ENCODE peak calls at places on chromosomes 13 and 19, in nine cellular contexts. L, G, W, B, M, K, E, V and N are unnamed samples.

GRCh38 chr19:407501-408440 is 1.2 kb downstream of the C2CD4C start:
- DNase-seq in M (no peak), E (no peak), G (no peak), B (no peak), V (no peak), W (no peak), L (no peak), K (peak), N (no peak)

GRCh38 chr19:927044-927706 is 1.3 kb downstream of the ARID3A start:
- DNase-seq in G (no peak), K (peak), E (no peak), V (peak), M (peak), L (peak), B (no peak), W (no peak), N (no peak)

GRCh38 chr13:50915562-50915961 is 6.0 kb downstream of the RNASEH2B start:
- DNase-seq in M (no peak), E (no peak), V (no peak), K (no peak), L (no peak), W (no peak), G (no peak), B (no peak), N (peak)

GRCh38 chr19:33883869-33884519 is 87.3 kb downstream of the KCTD15 start:
- DNase-seq in V (no peak), M (peak), B (no peak), W (no peak), L (no peak), G (no peak), K (no peak), E (no peak), N (no peak)

GRCh38 chr19:7529246-7529600 is 6.3 kb upstream of the PNPLA6 start:
- DNase-seq in E (no peak), M (no peak), L (no peak), G (no peak), K (no peak), W (no peak), V (no peak), B (no peak), N (no peak)

GRCh38 chr13:76516013-76516412 is 370.2 kb downstream of the KCTD12 start:
- DNase-seq in M (no peak), B (no peak), V (no peak), E (no peak), K (no peak), G (peak), W (no peak), L (no peak), N (no peak)

GRCh38 chr13:98478134-98479129 is 98.5 kb downstream of the STK24 start:
- DNase-seq in G (peak), M (peak), L (peak), W (peak), E (no peak), V (no peak), K (no peak), B (no peak), N (no peak)

GRCh38 chr13:93144031-93144430 is 82.6 kb upstream of the GPC6 start:
- DNase-seq in B (no peak), M (no peak), W (no peak), K (no peak), L (no peak), E (no peak), V (no peak), G (no peak), N (no peak)

GRCh38 chr13:68048802-68049359 is 818.7 kb upstream of the PCDH9 start:
- DNase-seq in W (no peak), K (no peak), G (no peak), E (no peak), M (no peak), B (no peak), V (no peak), L (no peak), N (no peak)

GRCh38 chr13:32911506-32911905 is 104.7 kb upstream of the KL start:
- DNase-seq in G (peak), V (no peak), E (no peak), L (peak), M (peak), K (no peak), B (no peak), W (no peak), N (peak)

GRCh38 chr13:111625526-111626315 is 305.3 kb downstream of the TEX29 start:
- DNase-seq in V (no peak), E (no peak), L (no peak), G (no peak), W (no peak), B (no peak), M (no peak), K (no peak), N (no peak)

GRCh38 chr13:45537506-45537905 is 72.8 kb downstream of the COG3 start:
- DNase-seq in E (no peak), V (no peak), L (no peak), G (no peak), K (no peak), B (no peak), W (no peak), M (no peak), N (no peak)

GRCh38 chr13:48660356-48661076 is 6.8 kb downstream of the CYSLTR2 start:
- DNase-seq in V (no peak), W (no peak), M (no peak), E (no peak), L (peak), K (no peak), B (no peak), G (no peak), N (no peak)

GRCh38 chr13:50685491-50685890 is 158.0 kb downstream of the DLEU7 start:
- DNase-seq in V (peak), M (peak), L (peak), B (no peak), W (no peak), G (no peak), E (no peak), K (peak), N (no peak)

GRCh38 chr13:34346626-34347025 is 528.7 kb downstream of the RFC3 start:
- DNase-seq in G (peak), K (no peak), M (no peak), L (no peak), V (no peak), E (no peak), B (no peak), W (no peak), N (no peak)

GRCh38 chr13:60981407-60981806 is 434.2 kb downstream of the PCDH20 start:
- DNase-seq in M (no peak), V (no peak), E (no peak), G (no peak), B (no peak), W (no peak), L (no peak), K (no peak), N (no peak)

GRCh38 chr19:48321622-48322591 is 3.4 kb upstream of the EMP3 start:
- DNase-seq in W (peak), L (peak), V (peak), E (peak), K (peak), M (peak), B (peak), G (peak), N (peak)

GRCh38 chr19:45340899-45341453 is 426 bp downstream of the KLC3 start:
- DNase-seq in K (no peak), B (no peak), M (peak), L (no peak), G (no peak), E (no peak), W (no peak), V (no peak), N (peak)

GRCh38 chr13:100213576-100213975 is 124.7 kb downstream of the PCCA start:
- DNase-seq in L (no peak), G (peak), B (no peak), E (no peak), M (no peak), V (no peak), K (no peak), W (no peak), N (no peak)

GRCh38 chr19:2338751-2339643 is 10.5 kb downstream of the SPPL2B start:
- DNase-seq in K (no peak), L (no peak), M (no peak), E (no peak), G (no peak), B (no peak), V (no peak), W (no peak), N (no peak)

GRCh38 chr13:46121033-46121432 is 16.2 kb upstream of the CPB2 start:
- DNase-seq in K (no peak), V (no peak), G (no peak), L (no peak), M (no peak), W (no peak), B (no peak), E (no peak), N (no peak)

GRCh38 chr19:48945415-48945814 is 9.3 kb upstream of the BAX start:
- DNase-seq in K (no peak), E (no peak), W (no peak), M (no peak), V (no peak), L (no peak), G (no peak), B (no peak), N (no peak)

GRCh38 chr19:1370579-1371361 is 12.9 kb upstream of the NDUFS7 start:
- DNase-seq in M (no peak), L (peak), V (no peak), B (no peak), G (no peak), K (no peak), E (no peak), W (no peak), N (no peak)

GRCh38 chr13:102774596-102775375 is 1.2 kb upstream of the TEX30 start:
- DNase-seq in W (no peak), G (no peak), L (no peak), B (no peak), K (no peak), V (no peak), M (no peak), E (no peak), N (no peak)

GRCh38 chr19:7216373-7216902 is 77.8 kb downstream of the INSR start:
- DNase-seq in B (no peak), M (no peak), K (no peak), L (no peak), V (no peak), W (no peak), E (no peak), G (no peak), N (peak)

GRCh38 chr19:2049741-2050348 is 1.2 kb downstream of the MKNK2 start:
- DNase-seq in M (peak), B (no peak), W (peak), L (peak), E (peak), G (peak), V (peak), K (peak), N (no peak)

GRCh38 chr13:20923272-20923671 is 20.7 kb upstream of the XPO4 start:
- DNase-seq in G (no peak), M (no peak), W (no peak), K (no peak), B (no peak), E (no peak), L (no peak), V (no peak), N (no peak)

GRCh38 chr13:67223024-67223423 is 7.1 kb downstream of the PCDH9 start:
- DNase-seq in V (no peak), B (no peak), W (no peak), K (no peak), M (no peak), L (no peak), E (no peak), G (peak), N (no peak)

GRCh38 chr19:318509-318774 is 26.2 kb downstream of the MIER2 start:
- DNase-seq in E (no peak), G (no peak), W (no peak), K (no peak), L (no peak), V (no peak), B (no peak), M (no peak), N (no peak)